ENCODE peak calls at places on chromosome 18, in five cellular contexts. T is islet precursor cell, I is AG09319, U is GM13976, N is NCI-H1105. R is an unnamed sample.

GRCh38 chr18:56291229-56291796 is 347.1 kb downstream of the TXNL1 start:
- DNase-seq in T (no peak), I (no peak), U (no peak), N (no peak), R (no peak)

GRCh38 chr18:50977037-50977760 is 9.4 kb downstream of the ELAC1 start:
- DNase-seq in T (no peak), I (no peak), U (no peak), N (no peak), R (no peak)

GRCh38 chr18:23143059-23143831 is 8.0 kb downstream of the CABLES1 start:
- DNase-seq in T (peak), I (no peak), U (no peak), N (no peak), R (no peak)

GRCh38 chr18:2406544-2406943 is 164.8 kb downstream of the METTL4 start:
- DNase-seq in T (no peak), I (peak), U (no peak), N (no peak), R (no peak)

GRCh38 chr18:37253424-37254255 is 312.0 kb downstream of the CELF4 start:
- DNase-seq in T (peak), I (no peak), U (peak), N (peak), R (no peak)

GRCh38 chr18:33744032-33744697 is 166.1 kb downstream of the ASXL3 start:
- DNase-seq in T (no peak), I (no peak), U (no peak), N (peak), R (no peak)

GRCh38 chr18:21928925-21929324 is 188.3 kb downstream of the MIB1 start:
- DNase-seq in T (no peak), I (no peak), U (no peak), N (no peak), R (no peak)

GRCh38 chr18:62523631-62524442 is 1.0 kb downstream of the ZCCHC2 start:
- DNase-seq in T (peak), I (no peak), U (peak), N (peak), R (no peak)

GRCh38 chr18:22667616-22668422 is 250.1 kb upstream of the CTAGE1 start:
- DNase-seq in T (no peak), I (peak), U (peak), N (no peak), R (no peak)

GRCh38 chr18:59202258-59202820 is 17.6 kb upstream of the GRP start:
- DNase-seq in T (no peak), I (no peak), U (no peak), N (no peak), R (no peak)

GRCh38 chr18:57542126-57542525 is 44.4 kb downstream of the FECH start:
- DNase-seq in T (no peak), I (peak), U (no peak), N (no peak), R (no peak)

GRCh38 chr18:34543940-34544339 is 166.2 kb upstream of the DTNA start:
- DNase-seq in T (no peak), I (no peak), U (no peak), N (no peak), R (no peak)

GRCh38 chr18:47296462-47296861 is 45.0 kb upstream of the SKOR2 start:
- DNase-seq in T (peak), I (no peak), U (no peak), N (no peak), R (no peak)

GRCh38 chr18:45852631-45853030 is 27.2 kb downstream of the SIGLEC15 start:
- DNase-seq in T (no peak), I (no peak), U (no peak), N (no peak), R (no peak)

GRCh38 chr18:54269924-54270844 is 867 bp downstream of the POLI start:
- DNase-seq in T (peak), I (no peak), U (no peak), N (peak), R (peak)